ENCODE peak calls at places on chromosomes 11 and 22, in five cellular contexts. C is IMR-90, H is NCI-H345, R is amniotic epithelial cell, J is cerebellum. X is an unnamed sample.

GRCh38 chr22:47333625-47334024 is 571.2 kb downstream of the TBC1D22A start:
- DNase-seq in J (no peak), R (peak; percentile 12), H (peak; percentile 55), C (peak; percentile 71), X (peak; percentile 5)

GRCh38 chr11:76919467-76919866 is 58.7 kb downstream of the ACER3 start:
- DNase-seq in C (no peak), H (no peak), R (no peak), J (no peak), X (no peak)

GRCh38 chr11:116460156-116460965 is 312.4 kb downstream of the BUD13 start:
- DNase-seq in R (no peak), H (no peak), J (no peak), C (no peak), X (no peak)

GRCh38 chr22:46068176-46068907 is 82.0 kb upstream of the PPARA start:
- DNase-seq in H (no peak), J (no peak), R (no peak), C (no peak), X (no peak)

GRCh38 chr11:105315287-105315686 is 175.7 kb upstream of the CARD18 start:
- DNase-seq in C (no peak), R (no peak), H (peak; percentile 35), J (no peak), X (no peak)

GRCh38 chr11:45104006-45104789 is 42.2 kb upstream of the PRDM11 start:
- DNase-seq in C (no peak), R (no peak), H (no peak), J (no peak), X (no peak)

GRCh38 chr11:95863486-95864140 is 60.3 kb downstream of the MTMR2 start:
- DNase-seq in C (peak; percentile 89), H (no peak), J (no peak), R (peak; percentile 85), X (peak; percentile 50)

GRCh38 chr11:120707098-120707497 is 195.6 kb downstream of the GRIK4 start:
- DNase-seq in C (peak; percentile 28), J (no peak), R (peak; percentile 7), H (no peak), X (peak; percentile 28)

GRCh38 chr11:92550411-92550810 is 325.8 kb downstream of the FAT3 start:
- DNase-seq in H (peak; percentile 35), C (no peak), R (no peak), J (peak; percentile 28), X (no peak)

GRCh38 chr11:73991471-73992006 is 8.9 kb upstream of the UCP2 start:
- DNase-seq in C (no peak), R (no peak), J (no peak), H (no peak), X (no peak)

GRCh38 chr11:20090654-20091374 is 69.5 kb downstream of the DBX1 start:
- DNase-seq in J (no peak), R (no peak), C (no peak), H (no peak), X (no peak)

X was measured in brain microvascular endothelial cell.